ENCODE peak calls at places on chromosomes 7 and 10, in seven cellular contexts. R, B, L, T, K, X and O are unnamed samples.

GRCh38 chr10:3654496-3654895 is 130.5 kb downstream of the KLF6 start:
- DNase-seq in R (no peak), B (no peak), L (no peak), T (peak; percentile 17), K (no peak), X (no peak), O (no peak)

GRCh38 chr7:29299986-29300609 is 105.5 kb downstream of the CHN2 start:
- DNase-seq in R (no peak), B (no peak), L (no peak), T (peak; percentile 7), K (no peak), X (no peak), O (no peak)

GRCh38 chr10:58373446-58373834 is 11.8 kb upstream of the TFAM start:
- DNase-seq in R (no peak), B (no peak), L (no peak), T (peak; percentile 14), K (no peak), X (peak; percentile 11), O (no peak)

GRCh38 chr7:133408212-133408611 is 155.3 kb downstream of the EXOC4 start:
- DNase-seq in R (no peak), B (no peak), L (no peak), T (no peak), K (no peak), X (no peak), O (no peak)

GRCh38 chr7:33043875-33044718 is 18.5 kb downstream of the NT5C3A start:
- DNase-seq in R (peak; percentile 82), B (peak; percentile 28), L (no peak), T (peak; percentile 42), K (no peak), X (peak; percentile 66), O (no peak)

GRCh38 chr7:157961731-157962457 is 625.1 kb downstream of the DNAJB6 start:
- DNase-seq in R (no peak), B (no peak), L (peak; percentile 56), T (no peak), K (no peak), X (no peak), O (no peak)

GRCh38 chr10:51832652-51833383 is 133.4 kb upstream of the CSTF2T start:
- DNase-seq in R (peak; percentile 68), B (no peak), L (no peak), T (peak; percentile 79), K (peak; percentile 7), X (peak; percentile 56), O (peak; percentile 45)

GRCh38 chr7:135213831-135214230 is 2.5 kb upstream of the WDR91 start:
- DNase-seq in R (no peak), B (no peak), L (no peak), T (no peak), K (no peak), X (no peak), O (no peak)

GRCh38 chr7:80078882-80079281 is 55.7 kb upstream of the GNAI1 start:
- DNase-seq in R (no peak), B (no peak), L (no peak), T (no peak), K (no peak), X (no peak), O (no peak)

GRCh38 chr10:86661161-86662025 is 6.9 kb upstream of the LDB3 start:
- DNase-seq in R (no peak), B (no peak), L (no peak), T (no peak), K (no peak), X (no peak), O (peak; percentile 77)

GRCh38 chr7:122684504-122684903 is 14.4 kb downstream of the RNF133 start:
- DNase-seq in R (no peak), B (no peak), L (no peak), T (no peak), K (no peak), X (no peak), O (no peak)

GRCh38 chr7:134886353-134887057 is 99.8 kb upstream of the AGBL3 start:
- DNase-seq in R (no peak), B (no peak), L (no peak), T (peak; percentile 77), K (no peak), X (no peak), O (peak; percentile 23)

GRCh38 chr7:158865977-158866376 is 9.6 kb downstream of the DYNC2I1 start:
- DNase-seq in R (no peak), B (no peak), L (no peak), T (no peak), K (no peak), X (no peak), O (no peak)

GRCh38 chr10:22837351-22837750 is 90.5 kb upstream of the ARMC3 start:
- DNase-seq in R (no peak), B (no peak), L (no peak), T (no peak), K (no peak), X (no peak), O (no peak)

GRCh38 chr10:97385565-97385964 is 15.6 kb downstream of the RRP12 start:
- DNase-seq in R (no peak), B (no peak), L (no peak), T (no peak), K (no peak), X (no peak), O (no peak)

GRCh38 chr7:81036041-81036440 is 117.2 kb upstream of the SEMA3C start:
- DNase-seq in R (no peak), B (no peak), L (no peak), T (no peak), K (no peak), X (no peak), O (peak; percentile 10)

GRCh38 chr7:55539380-55539779 is 32.9 kb downstream of the VOPP1 start:
- DNase-seq in R (no peak), B (no peak), L (no peak), T (no peak), K (no peak), X (no peak), O (no peak)

GRCh38 chr10:112246-112645 is 23.0 kb upstream of the ZMYND11 start:
- DNase-seq in R (no peak), B (no peak), L (no peak), T (no peak), K (no peak), X (no peak), O (no peak)

GRCh38 chr7:82468435-82468834 is 24.9 kb upstream of the CACNA2D1 start:
- DNase-seq in R (no peak), B (no peak), L (no peak), T (no peak), K (no peak), X (no peak), O (peak; percentile 14)

GRCh38 chr7:122198581-122198980 is 54.5 kb upstream of the AASS start:
- DNase-seq in R (no peak), B (no peak), L (no peak), T (no peak), K (no peak), X (no peak), O (no peak)